ENCODE peak calls at places on chromosome 1, in five cellular contexts. L, M, N, W and U are unnamed samples.

GRCh38 chr1:222829868-222830267 is 15.0 kb downstream of the DISP1 start:
- DNase-seq in L (no peak), N (no peak), M (peak), W (no peak), U (peak)

GRCh38 chr1:245984390-245985155 is 522.5 kb downstream of the SMYD3 start:
- DNase-seq in W (no peak), L (no peak), M (no peak), N (no peak), U (no peak)

GRCh38 chr1:102661481-102661880 is 446.8 kb downstream of the COL11A1 start:
- DNase-seq in W (no peak), M (no peak), N (no peak), L (no peak), U (no peak)

GRCh38 chr1:81225769-81226602 is 574.7 kb upstream of the ADGRL2 start:
- DNase-seq in W (no peak), M (no peak), L (no peak), N (no peak), U (no peak)

GRCh38 chr1:180231506-180232420 is 1.7 kb downstream of the LHX4 start:
- DNase-seq in W (no peak), N (no peak), L (no peak), M (peak), U (no peak)

GRCh38 chr1:241513378-241513777 is 6.2 kb downstream of the FH start:
- DNase-seq in M (no peak), W (no peak), L (no peak), N (no peak), U (no peak)

GRCh38 chr1:89897347-89898133 is 76.7 kb downstream of the LRRC8D start:
- DNase-seq in N (no peak), M (no peak), W (no peak), L (no peak), U (no peak)

GRCh38 chr1:17251699-17252376 is 2.9 kb downstream of the PADI3 start:
- DNase-seq in N (no peak), L (no peak), M (peak), W (peak), U (no peak)

GRCh38 chr1:205301220-205301821 is 20.2 kb downstream of the NUAK2 start:
- DNase-seq in M (peak), W (peak), L (no peak), N (no peak), U (peak)

GRCh38 chr1:182845379-182845778 is 6.2 kb downstream of the DHX9 start:
- DNase-seq in N (no peak), L (no peak), W (no peak), M (no peak), U (no peak)

GRCh38 chr1:5410652-5411051 is 581.6 kb downstream of the NPHP4 start:
- DNase-seq in N (no peak), W (no peak), M (no peak), L (no peak), U (no peak)

GRCh38 chr1:177872563-177872900 is 97.3 kb downstream of the SEC16B start:
- DNase-seq in L (no peak), N (no peak), M (peak), W (no peak), U (no peak)

GRCh38 chr1:240109130-240109529 is 17.4 kb downstream of the FMN2 start:
- DNase-seq in M (no peak), L (no peak), N (no peak), W (no peak), U (no peak)

GRCh38 chr1:64006276-64007051 is 197.0 kb upstream of the UBE2U start:
- DNase-seq in L (no peak), M (peak), W (peak), N (no peak), U (no peak)

GRCh38 chr1:2523891-2524609 is 2.3 kb downstream of the PANK4 start:
- DNase-seq in W (no peak), L (no peak), M (no peak), N (no peak), U (no peak)

GRCh38 chr1:151693057-151693651 is 23.4 kb downstream of the CELF3 start:
- DNase-seq in W (peak), L (no peak), N (no peak), M (peak), U (no peak)

GRCh38 chr1:85581802-85582686 is 1.5 kb downstream of the CCN1 start:
- DNase-seq in M (peak), W (peak), N (peak), L (no peak), U (no peak)

GRCh38 chr1:20992327-20993056 is 184.2 kb downstream of the EIF4G3 start:
- DNase-seq in L (no peak), M (peak), W (no peak), N (no peak), U (no peak)

GRCh38 chr1:158078569-158079080 is 85.2 kb downstream of the KIRREL1 start:
- DNase-seq in L (no peak), M (no peak), N (no peak), W (no peak), U (no peak)

GRCh38 chr1:204075116-204075636 is 2.3 kb downstream of the SOX13 start:
- DNase-seq in M (peak), L (no peak), W (no peak), N (no peak), U (no peak)

GRCh38 chr1:203402609-203403337 is 51.9 kb upstream of the FMOD start:
- DNase-seq in M (peak), L (no peak), N (peak), W (peak), U (peak)

GRCh38 chr1:177355575-177355974 is 184.8 kb downstream of the BRINP2 start:
- DNase-seq in L (no peak), M (peak), N (no peak), W (peak), U (no peak)

GRCh38 chr1:30852026-30852425 is 56.5 kb downstream of the SDC3 start:
- DNase-seq in L (no peak), W (no peak), N (no peak), M (peak), U (no peak)

GRCh38 chr1:1539310-1540014 is 962 bp downstream of the TMEM240 start:
- DNase-seq in N (no peak), W (no peak), M (peak), L (no peak), U (no peak)

GRCh38 chr1:239874831-239875230 is 216.9 kb upstream of the FMN2 start:
- DNase-seq in N (no peak), M (no peak), L (no peak), W (no peak), U (no peak)

GRCh38 chr1:26894263-26894662 is 4.2 kb upstream of the GPN2 start:
- DNase-seq in M (no peak), N (no peak), L (no peak), W (no peak), U (no peak)

GRCh38 chr1:119226880-119227279 is 86.4 kb upstream of the WARS2 start:
- DNase-seq in L (no peak), W (peak), N (no peak), M (peak), U (no peak)

GRCh38 chr1:205446828-205447227 is 9.0 kb downstream of the BLACAT1 start:
- DNase-seq in L (no peak), N (no peak), W (no peak), M (no peak), U (no peak)

DNA sequence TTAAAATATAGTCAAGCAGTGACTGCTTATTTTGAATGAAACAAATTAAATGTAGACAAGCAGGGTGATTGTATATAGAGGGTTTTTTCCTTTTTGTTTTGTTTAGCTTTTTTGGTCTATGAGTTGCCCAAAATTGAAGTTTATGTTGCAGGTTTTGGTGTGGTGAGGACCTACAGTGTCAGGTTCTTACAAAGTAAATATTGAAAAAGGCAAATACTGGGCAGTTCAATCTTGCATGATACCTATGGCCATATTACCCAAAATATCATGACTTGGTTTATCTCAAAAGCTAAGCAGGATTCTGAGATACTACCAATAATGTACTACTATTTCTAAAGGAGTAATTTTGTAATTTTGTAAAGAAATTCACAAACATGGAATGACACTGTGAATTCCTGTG is 1.8 kb downstream of the DNAJB4 start:
- DNase-seq in N (no peak), W (no peak), M (no peak), L (no peak), U (no peak)
- H3K4me3 ChIP-seq in N (peak), W (peak), M (peak), L (peak), U (peak)

GRCh38 chr1:152878042-152878441 is at the start of gene SMCP:
- DNase-seq in L (no peak), N (no peak), W (no peak), M (no peak), U (no peak)
- TF ChIP-seq CTCF in L (peak), N (no peak), W (peak), M (no peak), U (no peak)

GRCh38 chr1:184068354-184068753 is 16.8 kb downstream of the TSEN15 start:
- DNase-seq in W (no peak), L (no peak), M (no peak), N (no peak), U (no peak)
- H3K4me3 ChIP-seq in W (no peak), L (no peak), M (no peak), N (no peak), U (no peak)

DNA sequence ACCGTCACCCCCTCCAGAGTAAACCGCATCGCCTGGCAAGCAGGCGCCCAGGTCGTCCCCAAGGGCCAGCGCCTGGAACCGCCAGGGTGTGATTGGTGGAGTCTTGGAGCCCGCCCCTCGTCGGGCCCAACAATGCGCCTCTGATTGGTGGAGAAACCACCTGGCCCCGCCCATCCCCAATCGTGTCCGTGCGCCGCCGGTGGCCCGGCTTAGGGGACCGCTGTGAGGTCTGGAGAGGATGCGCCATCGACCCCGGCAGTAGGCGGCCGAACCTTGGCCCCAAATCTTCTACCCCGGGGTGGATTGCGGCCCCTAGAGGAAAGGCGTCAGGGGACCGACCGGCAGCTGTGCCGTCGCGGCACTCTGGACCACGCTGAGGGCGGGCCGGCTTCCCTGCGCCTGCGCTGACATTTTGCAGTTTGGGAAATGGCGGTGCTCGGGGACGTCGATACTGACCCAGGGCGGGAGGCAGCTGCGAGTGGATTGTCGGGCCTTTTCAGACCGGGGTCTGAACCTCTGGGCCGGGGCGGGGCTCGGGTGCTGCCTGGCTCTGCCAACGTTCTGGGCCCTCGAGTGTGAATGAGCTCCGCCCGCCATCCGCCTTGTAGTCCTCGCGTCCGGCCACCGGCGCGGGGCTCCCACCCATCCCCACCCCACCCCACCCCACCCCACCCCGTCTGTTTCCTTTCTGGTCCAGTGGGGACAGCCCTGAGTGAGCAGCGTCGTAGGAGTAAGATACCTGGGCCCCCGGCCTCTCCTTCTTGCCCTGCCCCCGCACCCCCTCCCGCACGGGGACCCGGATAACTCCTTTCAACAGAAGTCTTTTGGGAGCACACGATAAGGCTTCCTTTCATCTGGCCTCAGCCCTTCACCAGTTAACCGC is 34.2 kb downstream of the SLC2A1 start:
- DNase-seq in L (peak), M (peak), N (peak), W (peak), U (no peak)
- TF ChIP-seq CTCF in L (peak), M (no peak), N (no peak), W (peak), U (peak)

DNA sequence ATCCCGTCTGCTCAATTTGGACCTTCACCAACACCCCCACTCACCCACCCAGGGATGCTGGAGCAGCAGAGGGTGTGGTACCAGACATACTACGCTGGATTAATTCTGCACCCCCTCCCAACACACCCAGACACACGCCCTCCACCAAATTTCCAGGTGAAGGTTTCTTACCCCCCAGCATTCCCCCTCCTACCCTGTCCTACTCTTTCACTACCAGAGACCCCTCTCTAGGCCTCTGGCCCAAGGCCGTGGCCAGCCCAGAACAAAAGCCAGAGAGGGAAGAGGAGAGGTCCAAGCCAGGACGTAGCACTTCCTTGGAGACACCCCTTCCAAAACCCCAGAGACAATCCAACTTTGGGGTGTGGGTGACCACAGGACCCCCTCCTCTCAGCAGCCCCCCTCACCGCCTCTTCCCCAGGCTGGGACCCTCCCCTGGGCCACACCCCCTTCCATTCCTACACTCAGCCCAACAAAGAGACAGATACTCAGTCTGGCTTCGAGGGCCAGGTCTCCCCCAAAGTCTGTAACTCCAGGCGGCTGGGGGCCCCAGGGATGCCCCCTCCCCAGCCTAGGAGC is 1.6 kb downstream of the MEX3A start:
- DNase-seq in M (no peak), L (no peak), W (no peak), N (no peak), U (no peak)
- H3K4me3 ChIP-seq in M (peak), L (peak), W (peak), N (no peak), U (peak)

DNA sequence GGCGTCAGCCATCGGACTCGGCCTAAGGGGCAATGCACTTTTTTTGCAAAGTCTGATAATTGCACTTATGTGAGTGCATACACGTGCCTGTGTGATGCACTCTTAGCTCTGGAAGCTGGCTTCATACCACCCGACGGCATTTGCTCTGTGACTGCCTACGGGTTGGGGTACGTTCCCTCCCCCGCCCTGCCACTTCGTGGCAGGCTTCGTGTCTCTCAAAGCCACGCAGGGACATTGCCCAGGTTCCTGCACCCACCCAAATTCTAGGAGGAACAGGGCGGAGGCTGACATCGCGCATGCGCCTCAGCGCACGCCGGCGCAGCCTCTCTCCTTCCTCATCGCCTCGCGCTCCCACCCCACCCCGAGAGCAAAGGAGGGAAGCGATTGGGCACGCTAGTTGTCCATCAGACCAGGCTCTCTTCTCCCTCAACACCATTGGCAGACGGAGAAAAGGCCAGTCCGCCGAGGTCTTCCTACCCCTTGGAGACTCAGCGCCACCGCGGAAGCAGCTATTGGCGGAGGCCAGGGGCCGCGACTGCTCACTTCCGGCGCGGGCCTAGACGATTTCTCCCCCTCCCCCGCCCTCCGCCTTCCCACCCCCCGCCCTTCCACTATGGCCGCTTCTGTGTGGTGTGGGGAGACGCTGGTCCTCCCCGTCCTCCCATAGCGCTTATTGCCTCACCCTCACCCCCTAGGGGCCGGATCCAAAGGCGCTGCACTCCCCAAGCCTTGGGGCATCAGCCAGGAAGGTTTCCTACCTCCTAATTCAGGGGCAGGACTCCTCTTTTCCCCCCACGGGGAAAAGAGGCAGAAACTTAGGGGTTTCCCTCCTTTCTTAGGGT is at the start of gene INTS3:
- DNase-seq in L (peak), W (peak), N (peak), M (peak), U (peak)
- TF ChIP-seq CTCF in L (peak), W (peak), N (no peak), M (peak), U (peak)

GRCh38 chr1:156497078-156497742 is 3.4 kb downstream of the MEF2D start:
- DNase-seq in W (no peak), N (no peak), M (no peak), L (no peak), U (no peak)
- H3K4me3 ChIP-seq in W (peak), N (peak), M (no peak), L (peak), U (no peak)

GRCh38 chr1:29343476-29343875 is 107.2 kb downstream of the PTPRU start:
- DNase-seq in N (no peak), W (no peak), M (no peak), L (no peak), U (no peak)
- TF ChIP-seq CTCF in N (no peak), W (no peak), M (no peak), L (no peak), U (no peak)

DNA sequence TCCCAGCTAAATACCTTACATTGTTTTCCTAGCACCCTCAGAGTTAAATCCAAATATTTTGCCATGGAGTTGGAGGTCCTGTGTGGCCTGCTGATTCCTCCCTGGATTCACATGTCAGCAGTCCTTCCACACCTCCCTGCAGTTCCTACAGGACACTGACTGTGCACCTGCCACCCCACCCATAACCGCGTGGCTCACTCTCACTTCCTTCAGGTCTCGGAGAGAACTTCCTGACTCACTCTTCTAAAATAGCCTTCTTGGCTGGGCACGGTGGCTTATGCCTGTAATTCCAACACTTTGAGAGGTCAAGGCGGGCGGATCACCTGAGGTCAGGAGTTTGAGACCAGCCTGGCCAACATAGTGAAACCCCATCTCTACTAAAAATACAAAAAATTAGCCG is 8.4 kb upstream of the CAMTA1 start:
- DNase-seq in N (no peak), W (no peak), M (no peak), L (no peak), U (no peak)
- H3K4me3 ChIP-seq in N (no peak), W (no peak), M (no peak), L (no peak), U (no peak)

GRCh38 chr1:207888647-207889046 is 22.3 kb downstream of the CD34 start:
- DNase-seq in W (peak), N (no peak), M (peak), L (no peak), U (no peak)
- TF ChIP-seq CTCF in W (peak), N (peak), M (peak), L (no peak), U (peak)